ENCODE peak calls at places on chromosomes 2 and 18, in five cellular contexts. Y, R, O, B and C are unnamed samples.

GRCh38 chr2:239638376-239638775 is 237.6 kb upstream of the HDAC4 start:
- DNase-seq in Y (no peak), R (no peak), O (no peak), B (no peak), C (no peak)

GRCh38 chr2:172927381-172928357 is 148.0 kb upstream of the MAP3K20 start:
- DNase-seq in Y (no peak), R (no peak), O (no peak), B (peak; percentile 53), C (peak; percentile 79)

GRCh38 chr2:183919926-183920325 is 678.4 kb upstream of the ZNF804A start:
- DNase-seq in Y (no peak), R (no peak), O (no peak), B (no peak), C (no peak)

GRCh38 chr18:79540161-79540913 is 139.3 kb upstream of the CTDP1 start:
- DNase-seq in Y (no peak), R (no peak), O (no peak), B (no peak), C (no peak)

GRCh38 chr2:218010116-218010837 is 7.5 kb upstream of the TNS1 start:
- DNase-seq in Y (peak; percentile 74), R (peak; percentile 68), O (no peak), B (no peak), C (no peak)

GRCh38 chr2:159737917-159738296 is 25.6 kb downstream of the MARCHF7 start:
- DNase-seq in Y (peak; percentile 61), R (peak; percentile 34), O (no peak), B (no peak), C (no peak)

GRCh38 chr2:24365051-24365450 is 4.7 kb upstream of the ITSN2 start:
- DNase-seq in Y (peak; percentile 92), R (peak; percentile 82), O (no peak), B (peak; percentile 68), C (peak; percentile 93)

GRCh38 chr2:233441161-233442027 is 87.1 kb downstream of the DGKD start:
- DNase-seq in Y (no peak), R (no peak), O (no peak), B (no peak), C (no peak)

GRCh38 chr2:150211164-150211631 is 276.3 kb downstream of the RND3 start:
- DNase-seq in Y (no peak), R (no peak), O (no peak), B (no peak), C (no peak)

GRCh38 chr18:3675446-3675845 is 225.5 kb downstream of the TGIF1 start:
- DNase-seq in Y (no peak), R (no peak), O (no peak), B (no peak), C (no peak)

GRCh38 chr2:226985227-226985946 is 149.5 kb downstream of the RHBDD1 start:
- DNase-seq in Y (no peak), R (no peak), O (no peak), B (peak; percentile 70), C (no peak)

GRCh38 chr2:181196401-181196800 is 216.0 kb downstream of the UBE2E3 start:
- DNase-seq in Y (no peak), R (no peak), O (no peak), B (no peak), C (no peak)

GRCh38 chr2:230319211-230319862 is 7.7 kb upstream of the SP140L start:
- DNase-seq in Y (no peak), R (no peak), O (peak; percentile 21), B (no peak), C (no peak)

GRCh38 chr2:176709541-176709951 is 440.3 kb downstream of the MTX2 start:
- DNase-seq in Y (peak; percentile 63), R (peak; percentile 45), O (no peak), B (peak; percentile 5), C (no peak)

GRCh38 chr2:150088538-150088937 is 398.9 kb downstream of the RND3 start:
- DNase-seq in Y (no peak), R (no peak), O (no peak), B (no peak), C (no peak)

GRCh38 chr18:27887287-27887686 is 289.6 kb downstream of the CDH2 start:
- DNase-seq in Y (no peak), R (no peak), O (no peak), B (no peak), C (no peak)

GRCh38 chr2:62197609-62198236 is 1.8 kb downstream of the B3GNT2 start:
- DNase-seq in Y (peak; percentile 69), R (peak; percentile 63), O (no peak), B (no peak), C (no peak)

GRCh38 chr2:207765541-207765940 is 4.2 kb downstream of the FZD5 start:
- DNase-seq in Y (no peak), R (no peak), O (no peak), B (no peak), C (no peak)

GRCh38 chr2:217919781-217920351 is 82.9 kb downstream of the TNS1 start:
- DNase-seq in Y (peak; percentile 54), R (no peak), O (no peak), B (no peak), C (no peak)

GRCh38 chr2:56580242-56580641 is 396.5 kb downstream of the CCDC85A start:
- DNase-seq in Y (no peak), R (no peak), O (no peak), B (no peak), C (no peak)

GRCh38 chr2:226488034-226488433 is 311.6 kb downstream of the IRS1 start:
- DNase-seq in Y (no peak), R (no peak), O (no peak), B (no peak), C (no peak)

GRCh38 chr2:75074708-75075107 is 116.3 kb downstream of the POLE4 start:
- DNase-seq in Y (no peak), R (no peak), O (no peak), B (no peak), C (no peak)

GRCh38 chr2:202034249-202035088 is 814 bp downstream of the FZD7 start:
- DNase-seq in Y (peak; percentile 59), R (peak; percentile 40), O (no peak), B (no peak), C (no peak)

GRCh38 chr18:37346048-37346447 is 219.6 kb downstream of the CELF4 start:
- DNase-seq in Y (no peak), R (no peak), O (no peak), B (no peak), C (no peak)

GRCh38 chr2:5227062-5227699 is 465.0 kb upstream of the SOX11 start:
- DNase-seq in Y (no peak), R (no peak), O (no peak), B (no peak), C (no peak)

GRCh38 chr2:21317131-21317530 is 193.4 kb downstream of the TDRD15 start:
- DNase-seq in Y (peak; percentile 51), R (peak; percentile 3), O (no peak), B (peak; percentile 72), C (peak; percentile 68)

GRCh38 chr18:39105095-39105494 is 1539.5 kb upstream of the CELF4 start:
- DNase-seq in Y (no peak), R (no peak), O (no peak), B (no peak), C (no peak)

GRCh38 chr2:219995409-219995808 is 368.0 kb downstream of the SLC4A3 start:
- DNase-seq in Y (no peak), R (no peak), O (no peak), B (no peak), C (no peak)

GRCh38 chr18:11077548-11078187 is 71.7 kb downstream of the PIEZO2 start:
- DNase-seq in Y (no peak), R (no peak), O (no peak), B (no peak), C (no peak)

GRCh38 chr2:197803033-197803444 is 1.4 kb upstream of the PLCL1 start:
- DNase-seq in Y (no peak), R (no peak), O (no peak), B (peak; percentile 66), C (no peak)

GRCh38 chr18:72700961-72701710 is 157.0 kb upstream of the CBLN2 start:
- DNase-seq in Y (no peak), R (no peak), O (no peak), B (no peak), C (no peak)

GRCh38 chr2:95309599-95309998 is 12.5 kb downstream of the KCNIP3 start:
- DNase-seq in Y (no peak), R (no peak), O (no peak), B (no peak), C (no peak)

GRCh38 chr2:62340981-62341624 is 145.2 kb downstream of the B3GNT2 start:
- DNase-seq in Y (peak; percentile 50), R (peak; percentile 48), O (no peak), B (no peak), C (no peak)

GRCh38 chr2:237727363-237727762 is 71.2 kb upstream of the RBM44 start:
- DNase-seq in Y (no peak), R (no peak), O (no peak), B (no peak), C (peak; percentile 68)

GRCh38 chr2:120988051-120988707 is 252.5 kb downstream of the GLI2 start:
- DNase-seq in Y (no peak), R (no peak), O (no peak), B (no peak), C (no peak)

GRCh38 chr18:66558773-66559172 is 45.1 kb downstream of the CDH19 start:
- DNase-seq in Y (no peak), R (no peak), O (no peak), B (no peak), C (no peak)

GRCh38 chr2:187150667-187151066 is 297.4 kb downstream of the CALCRL start:
- DNase-seq in Y (no peak), R (no peak), O (no peak), B (no peak), C (no peak)

GRCh38 chr18:60147326-60147725 is 225.2 kb downstream of the MC4R start:
- DNase-seq in Y (no peak), R (no peak), O (no peak), B (no peak), C (no peak)